ENCODE peak calls at places on chromosomes 16 and 17, in eight cellular contexts. L is pancreas, S is breast epithelium, O is spleen, B is GM12878, V is psoas muscle, Z is H1, D is tibial nerve. G is an unnamed sample.
A peak's percentile ranks its signal among the peaks of the same experiment; 100 is the strongest.

GRCh38 chr17:31824771-31825360 is 34.2 kb downstream of the COPRS start:
- DNase-seq in S (no peak), B (no peak), D (no peak), O (no peak), V (no peak), L (no peak), Z (no peak), G (no peak)

GRCh38 chr16:51757921-51758479 is 606.9 kb upstream of the SALL1 start:
- DNase-seq in B (no peak), Z (no peak), V (no peak), O (no peak), S (no peak), D (no peak), L (no peak), G (no peak)

GRCh38 chr17:59748591-59748990 is 41.1 kb downstream of the VMP1 start:
- DNase-seq in O (no peak), L (no peak), S (no peak), D (no peak), Z (no peak), B (no peak), V (no peak), G (no peak)

GRCh38 chr17:65674246-65675045 is 113.0 kb upstream of the AXIN2 start:
- DNase-seq in L (no peak), D (no peak), V (no peak), S (no peak), Z (no peak), O (no peak), B (no peak), G (no peak)

GRCh38 chr17:43033947-43034622 is 9.1 kb downstream of the RND2 start:
- DNase-seq in O (peak; percentile 16), V (no peak), D (no peak), B (no peak), L (no peak), Z (no peak), S (no peak), G (no peak)

GRCh38 chr17:28057731-28058246 is 15.3 kb downstream of the NLK start:
- DNase-seq in S (no peak), L (no peak), V (no peak), D (no peak), O (no peak), B (peak; percentile 84), Z (no peak), G (no peak)

GRCh38 chr17:28949185-28950016 is 1.9 kb downstream of the PHF12 start:
- DNase-seq in V (peak; percentile 80), O (peak; percentile 95), Z (no peak), D (peak; percentile 59), S (peak; percentile 51), L (peak; percentile 60), B (no peak), G (peak; percentile 29)

GRCh38 chr17:19533718-19534561 is at the start of gene SLC47A1:
- DNase-seq in B (no peak), O (peak; percentile 80), L (no peak), V (peak; percentile 75), S (no peak), D (no peak), Z (no peak), G (no peak)

GRCh38 chr16:72722552-72722951 is 325.4 kb downstream of the ZFHX3 start:
- DNase-seq in S (no peak), Z (peak; percentile 79), D (no peak), B (no peak), V (no peak), O (no peak), L (no peak), G (no peak)

GRCh38 chr16:12798846-12799245 is 4.8 kb downstream of the CPPED1 start:
- DNase-seq in V (no peak), Z (no peak), S (no peak), O (no peak), L (no peak), D (no peak), B (no peak), G (no peak)

GRCh38 chr17:75502072-75502745 is 13.1 kb downstream of the CASKIN2 start:
- DNase-seq in Z (no peak), B (no peak), S (no peak), O (peak; percentile 65), L (no peak), D (no peak), V (no peak), G (peak; percentile 44)

GRCh38 chr16:87464691-87465300 is 28.0 kb downstream of the ZCCHC14 start:
- DNase-seq in V (peak; percentile 77), L (peak; percentile 63), D (peak; percentile 81), O (no peak), S (peak; percentile 47), B (no peak), Z (no peak), G (no peak)

GRCh38 chr16:66014221-66014620 is 352.3 kb upstream of the CDH5 start:
- DNase-seq in S (no peak), V (no peak), B (no peak), O (no peak), L (no peak), D (no peak), Z (no peak), G (no peak)

GRCh38 chr17:20059728-20060188 is 50.6 kb downstream of the SPECC1 start:
- DNase-seq in D (no peak), Z (no peak), L (no peak), V (no peak), S (no peak), B (peak; percentile 64), O (no peak), G (no peak)

GRCh38 chr16:10181196-10182162 is 749 bp downstream of the GRIN2A start:
- DNase-seq in L (peak; percentile 50), Z (peak; percentile 70), S (peak; percentile 32), O (peak; percentile 84), D (peak; percentile 8), V (peak; percentile 61), B (no peak), G (no peak)

GRCh38 chr17:44376124-44376523 is 12.5 kb upstream of the FAM171A2 start:
- DNase-seq in L (no peak), O (no peak), D (no peak), S (no peak), V (no peak), B (no peak), Z (no peak), G (no peak)

GRCh38 chr16:78194948-78195347 is 95.5 kb downstream of the WWOX start:
- DNase-seq in D (no peak), S (no peak), L (no peak), B (no peak), Z (no peak), V (no peak), O (no peak), G (no peak)

GRCh38 chr17:78313735-78314648 is 45.9 kb downstream of the SOCS3 start:
- DNase-seq in V (peak; percentile 78), D (no peak), B (peak; percentile 45), L (peak; percentile 87), S (peak; percentile 62), O (peak; percentile 89), Z (peak; percentile 77), G (peak; percentile 60)

GRCh38 chr17:74212913-74213791 is at the start of gene TTYH2:
- DNase-seq in V (peak; percentile 94), D (peak; percentile 88), Z (no peak), S (peak; percentile 85), B (no peak), L (peak; percentile 90), O (peak; percentile 94), G (peak; percentile 79)

GRCh38 chr17:73586921-73587680 is 57.1 kb downstream of the SDK2 start:
- DNase-seq in L (no peak), B (no peak), D (no peak), O (no peak), V (no peak), Z (no peak), S (no peak), G (no peak)

DNA sequence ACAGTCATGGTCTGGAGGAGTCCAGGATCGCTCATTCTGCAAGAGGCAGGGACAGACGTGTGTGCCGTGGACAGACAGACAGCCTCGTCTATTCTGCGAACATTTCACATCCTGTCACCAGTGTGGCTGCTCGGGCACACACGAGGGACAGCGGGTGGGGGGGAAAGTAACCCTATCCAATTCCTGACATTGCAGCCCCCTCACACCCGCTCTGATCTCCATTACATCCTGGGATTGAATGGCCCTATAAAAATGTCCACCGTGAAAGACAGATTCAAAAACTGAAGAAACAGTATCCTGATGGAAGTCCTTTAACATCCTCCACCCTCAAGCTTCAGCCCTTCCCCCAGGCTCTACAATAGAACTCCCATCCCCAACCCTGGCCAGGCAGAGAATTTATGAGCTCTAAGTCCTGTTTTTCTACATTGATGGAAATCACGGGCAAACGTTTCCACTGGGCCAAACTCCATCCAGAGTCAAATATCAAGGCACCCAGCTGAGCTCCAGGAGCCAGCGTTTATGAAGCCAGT is 39.4 kb downstream of the HS3ST3A1 start:
- DNase-seq in D (no peak), L (no peak), B (no peak), S (no peak), O (no peak), V (no peak), Z (no peak), G (no peak)
- H3K27ac ChIP-seq in D (no peak overlapping the region), L (no peak overlapping the region), B (no peak overlapping the region), S (no peak overlapping the region), O (no peak overlapping the region), V (no peak overlapping the region), Z (no peak overlapping the region), G (no peak overlapping the region)

GRCh38 chr16:1545044-1545736 is 11.7 kb downstream of the TMEM204 start:
- DNase-seq in Z (no peak), O (no peak), S (no peak), V (peak; percentile 69), L (no peak), D (no peak), B (no peak), G (peak; percentile 47)
- H3K36me3 ChIP-seq in Z (no peaks in the 10 kb centered on the region), O (peaks cover 10% of the 10 kb centered on the region), S (no peaks in the 10 kb centered on the region), V (no peaks in the 10 kb centered on the region), L (no peaks in the 10 kb centered on the region), D (no peaks in the 10 kb centered on the region), B (no peaks in the 10 kb centered on the region), G (peaks cover 22% of the 10 kb centered on the region)

GRCh38 chr16:89303604-89304003 is 86.1 kb downstream of the ZNF778 start:
- DNase-seq in Z (no peak), D (no peak), L (no peak), B (no peak), O (no peak), V (no peak), S (no peak), G (no peak)
- H3K27ac ChIP-seq in Z (no peak overlapping the region), D (no peak overlapping the region), L (no peak overlapping the region), B (no peak overlapping the region), O (peak overlapping the region; percentile 1), V (peak overlapping the region; percentile 80), S (no peak overlapping the region), G (no peak overlapping the region)

DNA sequence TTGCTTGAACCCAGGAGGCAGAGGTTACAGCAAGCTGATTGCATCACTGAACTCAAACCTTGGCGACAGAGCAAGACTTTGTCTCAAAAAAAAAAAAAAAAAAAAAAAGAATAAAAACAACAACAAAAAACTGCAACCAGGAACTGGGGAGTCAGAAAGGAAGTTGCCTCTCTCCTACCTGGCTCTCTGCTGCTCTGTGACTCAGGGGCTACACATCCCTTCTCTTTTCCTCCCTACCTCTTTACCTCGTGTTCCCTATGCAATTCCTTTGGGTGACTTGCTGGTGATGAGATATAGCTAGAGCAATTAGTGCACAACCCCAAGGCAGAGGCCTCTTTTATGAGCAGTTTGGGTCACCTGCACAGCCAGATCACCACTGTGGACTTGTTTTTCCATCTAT is 95.9 kb downstream of the ABCC1 start:
- DNase-seq in O (no peak), L (no peak), D (no peak), B (no peak), Z (no peak), S (no peak), V (no peak), G (no peak)
- H3K36me3 ChIP-seq in O (peaks cover 59% of the 10 kb centered on the region), L (peaks cover 3% of the 10 kb centered on the region), D (no peaks in the 10 kb centered on the region), B (peaks cover 38% of the 10 kb centered on the region), Z (peaks cover 27% of the 10 kb centered on the region), S (no peaks in the 10 kb centered on the region), V (no peaks in the 10 kb centered on the region), G (peaks cover 42% of the 10 kb centered on the region)